ENCODE peak calls at places on chromosomes 3 and 15, in four cellular contexts. O is AG10803; Y is stimulated activated CD4-positive, alpha-beta T cell treated with anti-CD3 and anti-CD28 coated beads, Interleukin-15, amount 100 ng/mL, for 48 hours; M is CD8-positive, alpha-beta memory T cell. K is an unnamed sample.

GRCh38 chr3:79874646-79875045 is 106.8 kb upstream of the ROBO1 start:
- DNase-seq in O (no peak), Y (no peak), M (no peak), K (no peak)

GRCh38 chr3:107428051-107428858 is 51.0 kb downstream of the CCDC54 start:
- DNase-seq in O (no peak), Y (no peak), M (no peak), K (no peak)

GRCh38 chr3:98589331-98589870 is 4.0 kb downstream of the CPOX start:
- DNase-seq in O (no peak), Y (no peak), M (no peak), K (no peak)

GRCh38 chr3:70342149-70342548 is 29.7 kb upstream of the MDFIC2 start:
- DNase-seq in O (no peak), Y (no peak), M (no peak), K (no peak)

GRCh38 chr3:103048371-103048722 is 613.5 kb downstream of the ZPLD1 start:
- DNase-seq in O (peak; percentile 8), Y (no peak), M (no peak), K (no peak)

GRCh38 chr3:188052966-188053340 is 101.0 kb upstream of the LPP start:
- DNase-seq in O (no peak), Y (no peak), M (no peak), K (no peak)

GRCh38 chr3:32239638-32240550 is 1.4 kb downstream of the CMTM8 start:
- DNase-seq in O (no peak), Y (peak; percentile 24), M (peak; percentile 53), K (no peak)

GRCh38 chr3:126340081-126340511 is 17.1 kb downstream of the KLF15 start:
- DNase-seq in O (peak; percentile 75), Y (no peak), M (no peak), K (peak; percentile 25)

GRCh38 chr15:62752687-62753517 is 289.6 kb upstream of the TPM1 start:
- DNase-seq in O (peak; percentile 46), Y (no peak), M (no peak), K (no peak)

GRCh38 chr3:69639851-69640250 is 99.4 kb upstream of the MITF start:
- DNase-seq in O (no peak), Y (no peak), M (no peak), K (no peak)

GRCh38 chr3:89625945-89626344 is 518.5 kb downstream of the EPHA3 start:
- DNase-seq in O (no peak), Y (no peak), M (no peak), K (no peak)

GRCh38 chr3:69290006-69290405 is 95.9 kb downstream of the FRMD4B start:
- DNase-seq in O (no peak), Y (no peak), M (no peak), K (peak; percentile 46)

GRCh38 chr15:55879181-55879580 is 114.2 kb downstream of the NEDD4 start:
- DNase-seq in O (peak; percentile 25), Y (no peak), M (no peak), K (no peak)

GRCh38 chr3:159897331-159898075 is 91.1 kb upstream of the IL12A start:
- DNase-seq in O (peak; percentile 72), Y (no peak), M (no peak), K (no peak)

GRCh38 chr3:46080124-46080991 is 53.1 kb upstream of the XCR1 start:
- DNase-seq in O (no peak), Y (no peak), M (no peak), K (no peak)

GRCh38 chr15:77659350-77660321 is 26.9 kb upstream of the LINGO1 start:
- DNase-seq in O (peak; percentile 42), Y (no peak), M (no peak), K (peak; percentile 34)

GRCh38 chr15:43484455-43484854 is 8.5 kb downstream of the TP53BP1 start:
- DNase-seq in O (no peak), Y (no peak), M (no peak), K (no peak)

GRCh38 chr15:67468431-67468830 is 52.5 kb upstream of the C15orf61 start:
- DNase-seq in O (no peak), Y (no peak), M (no peak), K (no peak)

GRCh38 chr15:63006032-63006878 is 36.3 kb upstream of the TPM1 start:
- DNase-seq in O (no peak), Y (no peak), M (no peak), K (no peak)

GRCh38 chr3:151804267-151804666 is 9.6 kb upstream of the AADAC start:
- DNase-seq in O (no peak), Y (no peak), M (no peak), K (no peak)

K was measured in left ventricle myocardium inferior.